ENCODE peak calls at places on chromosome 18, in nine cellular contexts. W is activated CD8-positive, alpha-beta T cell treated with anti-CD3 and anti-CD28 coated beads, Interleukin-2, amount 10 ng/mL, durations not matched to agents 7 days and 5 days; Z is PC-3; R is HCT116; L is central memory CD8-positive, alpha-beta T cell; A is stimulated activated CD4-positive, alpha-beta T cell treated with anti-CD3 and anti-CD28 coated beads, TNF-alpha, amount 100 ng/mL, for 4 hours; D is HS-5; N is NCI-H345; E is choroid plexus epithelial cell. U is an unnamed sample.

GRCh38 chr18:32289480-32290075 is 99.7 kb downstream of the MEP1B start:
- DNase-seq in W (peak), Z (peak), R (peak), L (no peak), A (no peak), D (peak), N (peak), E (peak), U (no peak)

GRCh38 chr18:51076503-51076902 is 46.5 kb downstream of the SMAD4 start:
- DNase-seq in W (no peak), Z (no peak), R (no peak), L (no peak), A (no peak), D (no peak), N (no peak), E (no peak), U (no peak)

GRCh38 chr18:73980289-73980979 is 167.2 kb downstream of the FBXO15 start:
- DNase-seq in W (no peak), Z (peak), R (peak), L (no peak), A (no peak), D (no peak), N (no peak), E (peak), U (no peak)

GRCh38 chr18:362914-363295 is 95.1 kb upstream of the THOC1 start:
- DNase-seq in W (no peak), Z (no peak), R (no peak), L (no peak), A (no peak), D (peak), N (no peak), E (peak), U (no peak)

GRCh38 chr18:78138993-78139496 is 840.6 kb upstream of the SALL3 start:
- DNase-seq in W (no peak), Z (no peak), R (no peak), L (no peak), A (no peak), D (no peak), N (peak), E (no peak), U (no peak)

GRCh38 chr18:50075772-50076171 is 119.2 kb downstream of the MYO5B start:
- DNase-seq in W (no peak), Z (no peak), R (no peak), L (no peak), A (no peak), D (no peak), N (no peak), E (peak), U (no peak)

GRCh38 chr18:7789853-7790552 is 222.9 kb downstream of the PTPRM start:
- DNase-seq in W (no peak), Z (peak), R (peak), L (no peak), A (no peak), D (no peak), N (peak), E (peak), U (no peak)

GRCh38 chr18:24398515-24398914 is 891 bp upstream of the OSBPL1A start:
- DNase-seq in W (no peak), Z (peak), R (peak), L (no peak), A (no peak), D (no peak), N (no peak), E (peak), U (no peak)

GRCh38 chr18:79912409-79912991 is 39.0 kb downstream of the SLC66A2 start:
- DNase-seq in W (peak), Z (no peak), R (no peak), L (no peak), A (no peak), D (no peak), N (no peak), E (peak), U (no peak)

GRCh38 chr18:76209597-76209996 is 285.4 kb downstream of the ZNF516 start:
- DNase-seq in W (no peak), Z (peak), R (no peak), L (no peak), A (no peak), D (no peak), N (no peak), E (no peak), U (no peak)

GRCh38 chr18:38262666-38263065 is 697.1 kb upstream of the CELF4 start:
- DNase-seq in W (no peak), Z (no peak), R (no peak), L (no peak), A (no peak), D (no peak), N (no peak), E (no peak), U (no peak)

GRCh38 chr18:3540805-3541548 is 91.0 kb downstream of the TGIF1 start:
- DNase-seq in W (no peak), Z (peak), R (no peak), L (no peak), A (no peak), D (no peak), N (no peak), E (no peak), U (no peak)

GRCh38 chr18:49546719-49547273 is 15.1 kb upstream of the LIPG start:
- DNase-seq in W (no peak), Z (no peak), R (no peak), L (no peak), A (no peak), D (no peak), N (no peak), E (no peak), U (no peak)

GRCh38 chr18:577606-578005 is 2.6 kb upstream of the CETN1 start:
- DNase-seq in W (no peak), Z (no peak), R (no peak), L (no peak), A (no peak), D (no peak), N (no peak), E (peak), U (no peak)

GRCh38 chr18:13163167-13163927 is 55.2 kb upstream of the LDLRAD4 start:
- DNase-seq in W (no peak), Z (no peak), R (no peak), L (no peak), A (no peak), D (no peak), N (no peak), E (peak), U (no peak)

GRCh38 chr18:52481116-52481515 is 141.1 kb downstream of the DCC start:
- DNase-seq in W (no peak), Z (no peak), R (no peak), L (no peak), A (no peak), D (no peak), N (no peak), E (no peak), U (no peak)

GRCh38 chr18:57660961-57661360 is 39.3 kb upstream of the NARS1 start:
- DNase-seq in W (no peak), Z (no peak), R (no peak), L (no peak), A (no peak), D (no peak), N (no peak), E (peak), U (no peak)

GRCh38 chr18:5073026-5073944 is 123.8 kb downstream of the AKAIN1 start:
- DNase-seq in W (peak), Z (peak), R (peak), L (no peak), A (no peak), D (peak), N (peak), E (peak), U (no peak)

GRCh38 chr18:50338122-50338521 is 36.7 kb upstream of the SKA1 start:
- DNase-seq in W (no peak), Z (no peak), R (no peak), L (no peak), A (no peak), D (no peak), N (no peak), E (no peak), U (no peak)

GRCh38 chr18:48886520-48887293 is 64.1 kb downstream of the SMAD7 start:
- DNase-seq in W (no peak), Z (no peak), R (no peak), L (no peak), A (no peak), D (no peak), N (no peak), E (no peak), U (no peak)

GRCh38 chr18:26461405-26461804 is 86.9 kb downstream of the KCTD1 start:
- DNase-seq in W (no peak), Z (no peak), R (no peak), L (no peak), A (no peak), D (no peak), N (no peak), E (no peak), U (no peak)

GRCh38 chr18:57833441-57834101 is 30.5 kb upstream of the ATP8B1 start:
- DNase-seq in W (peak), Z (peak), R (no peak), L (no peak), A (no peak), D (no peak), N (no peak), E (peak), U (no peak)

GRCh38 chr18:498901-499300 is 1.6 kb downstream of the COLEC12 start:
- DNase-seq in W (no peak), Z (no peak), R (no peak), L (no peak), A (no peak), D (no peak), N (no peak), E (no peak), U (no peak)

GRCh38 chr18:32956591-32957310 is 183.9 kb upstream of the KLHL14 start:
- DNase-seq in W (no peak), Z (no peak), R (no peak), L (no peak), A (no peak), D (peak), N (no peak), E (peak), U (no peak)

GRCh38 chr18:74281639-74282358 is 10.0 kb downstream of the CYB5A start:
- DNase-seq in W (no peak), Z (no peak), R (no peak), L (no peak), A (no peak), D (no peak), N (peak), E (no peak), U (no peak)

GRCh38 chr18:46894124-46894523 is 23.2 kb downstream of the PIAS2 start:
- DNase-seq in W (no peak), Z (no peak), R (no peak), L (no peak), A (no peak), D (no peak), N (no peak), E (no peak), U (no peak)

GRCh38 chr18:21218862-21219261 is 23.2 kb upstream of the GREB1L start:
- DNase-seq in W (no peak), Z (no peak), R (no peak), L (no peak), A (no peak), D (no peak), N (peak), E (peak), U (no peak)

GRCh38 chr18:57743008-57743407 is 60.1 kb downstream of the ATP8B1 start:
- DNase-seq in W (no peak), Z (peak), R (no peak), L (no peak), A (no peak), D (peak), N (no peak), E (peak), U (no peak)

GRCh38 chr18:46035701-46036680 is 36.1 kb downstream of the PSTPIP2 start:
- DNase-seq in W (no peak), Z (no peak), R (no peak), L (no peak), A (no peak), D (no peak), N (no peak), E (peak), U (no peak)

GRCh38 chr18:42183746-42184145 is 228.7 kb downstream of the PIK3C3 start:
- DNase-seq in W (no peak), Z (peak), R (no peak), L (no peak), A (no peak), D (peak), N (no peak), E (peak), U (no peak)

GRCh38 chr18:79458131-79458838 is 62.6 kb downstream of the NFATC1 start:
- DNase-seq in W (no peak), Z (peak), R (peak), L (no peak), A (no peak), D (peak), N (no peak), E (peak), U (no peak)

GRCh38 chr18:48007955-48008701 is 77.7 kb upstream of the SMAD2 start:
- DNase-seq in W (peak), Z (peak), R (no peak), L (no peak), A (peak), D (no peak), N (peak), E (peak), U (peak)

GRCh38 chr18:323253-323622 is 55.4 kb upstream of the THOC1 start:
- DNase-seq in W (no peak), Z (peak), R (no peak), L (no peak), A (no peak), D (peak), N (no peak), E (peak), U (no peak)

GRCh38 chr18:55405655-55406373 is 182.2 kb downstream of the TCF4 start:
- DNase-seq in W (no peak), Z (peak), R (no peak), L (no peak), A (no peak), D (peak), N (peak), E (peak), U (no peak)

GRCh38 chr18:49812321-49813070 is 837 bp downstream of the ACAA2 start:
- DNase-seq in W (no peak), Z (no peak), R (no peak), L (no peak), A (no peak), D (no peak), N (no peak), E (no peak), U (no peak)

U was measured in activated effector memory CD4-positive, alpha-beta T cell treated with Interleukin-2 at 50 U/mL for 16 hours.